ENCODE peak calls at places on chromosomes 3 and 15, in five cellular contexts. One of them, this sample, is unnamed.

GRCh38 chr3:17183951-17184550 is 299.3 kb downstream of the PLCL2 start:
- DNase-seq in Kasumi-1: no peak
- DNase-seq in stimulated activated naive CD4-positive, alpha-beta T cell: no peak
- DNase-seq in Daoy: peak; percentile 13
- DNase-seq in activated CD8-positive, alpha-beta memory T cell treated with anti-CD3 and anti-CD28 coated beads for 24 hours: no peak
- DNase-seq in this sample: no peak

GRCh38 chr3:189040934-189041333 is 130.8 kb upstream of the TPRG1 start:
- DNase-seq in Kasumi-1: peak; percentile 37
- DNase-seq in stimulated activated naive CD4-positive, alpha-beta T cell: no peak
- DNase-seq in Daoy: no peak
- DNase-seq in activated CD8-positive, alpha-beta memory T cell treated with anti-CD3 and anti-CD28 coated beads for 24 hours: no peak
- DNase-seq in this sample: no peak

GRCh38 chr15:39976291-39977274 is 42.7 kb downstream of the EIF2AK4 start:
- DNase-seq in Kasumi-1: no peak
- DNase-seq in stimulated activated naive CD4-positive, alpha-beta T cell: no peak
- DNase-seq in Daoy: peak; percentile 79
- DNase-seq in activated CD8-positive, alpha-beta memory T cell treated with anti-CD3 and anti-CD28 coated beads for 24 hours: peak; percentile 62
- DNase-seq in this sample: no peak

GRCh38 chr3:188689101-188689574 is 482.6 kb upstream of the TPRG1 start:
- DNase-seq in Kasumi-1: no peak
- DNase-seq in stimulated activated naive CD4-positive, alpha-beta T cell: no peak
- DNase-seq in Daoy: no peak
- DNase-seq in activated CD8-positive, alpha-beta memory T cell treated with anti-CD3 and anti-CD28 coated beads for 24 hours: no peak
- DNase-seq in this sample: no peak

GRCh38 chr3:43338295-43338694 is 52.0 kb downstream of the SNRK start:
- DNase-seq in Kasumi-1: no peak
- DNase-seq in stimulated activated naive CD4-positive, alpha-beta T cell: no peak
- DNase-seq in Daoy: no peak
- DNase-seq in activated CD8-positive, alpha-beta memory T cell treated with anti-CD3 and anti-CD28 coated beads for 24 hours: no peak
- DNase-seq in this sample: no peak

GRCh38 chr15:87033056-87033455 is 953.4 kb downstream of the AGBL1 start:
- DNase-seq in Kasumi-1: no peak
- DNase-seq in stimulated activated naive CD4-positive, alpha-beta T cell: no peak
- DNase-seq in Daoy: peak; percentile 6
- DNase-seq in activated CD8-positive, alpha-beta memory T cell treated with anti-CD3 and anti-CD28 coated beads for 24 hours: no peak
- DNase-seq in this sample: no peak

GRCh38 chr3:61663728-61664492 is 102.5 kb downstream of the PTPRG start:
- DNase-seq in Kasumi-1: no peak
- DNase-seq in stimulated activated naive CD4-positive, alpha-beta T cell: no peak
- DNase-seq in Daoy: peak; percentile 89
- DNase-seq in activated CD8-positive, alpha-beta memory T cell treated with anti-CD3 and anti-CD28 coated beads for 24 hours: no peak
- DNase-seq in this sample: no peak

GRCh38 chr3:16071246-16071645 is 103.2 kb upstream of the GALNT15 start:
- DNase-seq in Kasumi-1: no peak
- DNase-seq in stimulated activated naive CD4-positive, alpha-beta T cell: no peak
- DNase-seq in Daoy: no peak
- DNase-seq in activated CD8-positive, alpha-beta memory T cell treated with anti-CD3 and anti-CD28 coated beads for 24 hours: no peak
- DNase-seq in this sample: no peak

GRCh38 chr3:20254268-20255117 is 68.5 kb upstream of the SGO1 start:
- DNase-seq in Kasumi-1: no peak
- DNase-seq in stimulated activated naive CD4-positive, alpha-beta T cell: no peak
- DNase-seq in Daoy: no peak
- DNase-seq in activated CD8-positive, alpha-beta memory T cell treated with anti-CD3 and anti-CD28 coated beads for 24 hours: no peak
- DNase-seq in this sample: no peak

GRCh38 chr3:58047806-58048205 is 39.6 kb downstream of the FLNB start:
- DNase-seq in Kasumi-1: no peak
- DNase-seq in stimulated activated naive CD4-positive, alpha-beta T cell: no peak
- DNase-seq in Daoy: peak; percentile 66
- DNase-seq in activated CD8-positive, alpha-beta memory T cell treated with anti-CD3 and anti-CD28 coated beads for 24 hours: no peak
- DNase-seq in this sample: no peak

GRCh38 chr3:122012821-122013220 is 9.2 kb downstream of the ILDR1 start:
- DNase-seq in Kasumi-1: no peak
- DNase-seq in stimulated activated naive CD4-positive, alpha-beta T cell: no peak
- DNase-seq in Daoy: no peak
- DNase-seq in activated CD8-positive, alpha-beta memory T cell treated with anti-CD3 and anti-CD28 coated beads for 24 hours: no peak
- DNase-seq in this sample: peak; percentile 14

GRCh38 chr15:33048255-33048654 is 146.3 kb downstream of the FMN1 start:
- DNase-seq in Kasumi-1: no peak
- DNase-seq in stimulated activated naive CD4-positive, alpha-beta T cell: no peak
- DNase-seq in Daoy: no peak
- DNase-seq in activated CD8-positive, alpha-beta memory T cell treated with anti-CD3 and anti-CD28 coated beads for 24 hours: no peak
- DNase-seq in this sample: no peak

GRCh38 chr15:67882487-67883227 is 42.8 kb upstream of the RNU6-1 start:
- DNase-seq in Kasumi-1: peak; percentile 95
- DNase-seq in stimulated activated naive CD4-positive, alpha-beta T cell: peak; percentile 9
- DNase-seq in Daoy: no peak
- DNase-seq in activated CD8-positive, alpha-beta memory T cell treated with anti-CD3 and anti-CD28 coated beads for 24 hours: peak; percentile 41
- DNase-seq in this sample: peak; percentile 79

GRCh38 chr3:150975096-150975991 is 2.8 kb upstream of the CLRN1 start:
- DNase-seq in Kasumi-1: no peak
- DNase-seq in stimulated activated naive CD4-positive, alpha-beta T cell: no peak
- DNase-seq in Daoy: no peak
- DNase-seq in activated CD8-positive, alpha-beta memory T cell treated with anti-CD3 and anti-CD28 coated beads for 24 hours: no peak
- DNase-seq in this sample: no peak